ENCODE peak calls at places on chromosomes 11 and 22, in nine cellular contexts. I is kidney; O is Peyer's patch; B is heart right ventricle; W is CD8-positive, alpha-beta T cell; M is uterus; C is heart left ventricle; H is lower lobe of right lung; T is Caco-2. E is an unnamed sample. For H3K4me1, the result is how much of the 10 kb centered on the place peaks cover.

GRCh38 chr11:73194593-73194992 is 23.5 kb upstream of the P2RY2 start:
- DNase-seq in I (peak), O (no peak), B (no peak), W (no peak), M (no peak), C (no peak), H (no peak), T (peak), E (peak)

GRCh38 chr11:32213223-32213622 is 122.3 kb downstream of the RCN1 start:
- DNase-seq in I (no peak), O (no peak), B (no peak), W (no peak), M (no peak), C (no peak), H (no peak), T (no peak), E (no peak)

GRCh38 chr11:132576706-132577105 is 955.6 kb downstream of the OPCML start:
- DNase-seq in I (no peak), O (no peak), B (no peak), W (no peak), M (no peak), C (no peak), H (no peak), T (peak), E (no peak)

GRCh38 chr11:90134420-90135003 is at the start of gene NAALAD2:
- DNase-seq in I (peak), O (no peak), B (peak), W (no peak), M (peak), C (peak), H (peak), T (peak), E (peak)

GRCh38 chr11:108733479-108734116 is 68.7 kb downstream of the DDX10 start:
- DNase-seq in I (no peak), O (no peak), B (no peak), W (no peak), M (no peak), C (peak), H (no peak), T (no peak), E (no peak)

GRCh38 chr11:19380375-19380774 is 139.6 kb upstream of the E2F8 start:
- DNase-seq in I (no peak), O (no peak), B (no peak), W (no peak), M (no peak), C (no peak), H (no peak), T (no peak), E (no peak)

GRCh38 chr11:76233936-76234703 is 27.8 kb upstream of the WNT11 start:
- DNase-seq in I (peak), O (peak), B (peak), W (peak), M (peak), C (peak), H (peak), T (no peak), E (peak)

GRCh38 chr11:19498986-19499669 is 213.5 kb upstream of the NAV2 start:
- DNase-seq in I (no peak), O (no peak), B (no peak), W (no peak), M (no peak), C (no peak), H (no peak), T (no peak), E (no peak)

GRCh38 chr11:112185883-112186282 is 10.6 kb downstream of the BCO2 start:
- DNase-seq in I (no peak), O (no peak), B (no peak), W (no peak), M (no peak), C (no peak), H (no peak), T (no peak), E (no peak)

GRCh38 chr11:16813141-16813540 is 74.7 kb downstream of the C11orf58 start:
- DNase-seq in I (no peak), O (no peak), B (no peak), W (no peak), M (no peak), C (no peak), H (no peak), T (no peak), E (peak)
- H3K4me1 ChIP-seq in I (under half), O (under half), B (half or more), W (under half), M (under half), C (under half), H (under half), T (under half), E (under half)

GRCh38 chr11:64970731-64971151 is 1.2 kb downstream of the MAJIN start:
- DNase-seq in I (no peak), O (no peak), B (no peak), W (no peak), M (no peak), C (no peak), H (no peak), T (no peak), E (no peak)

GRCh38 chr11:64969209-64969608 is 2.7 kb downstream of the MAJIN start:
- DNase-seq in I (no peak), O (no peak), B (no peak), W (no peak), M (no peak), C (no peak), H (no peak), T (no peak), E (no peak)

GRCh38 chr11:64974124-64974523 is 2.2 kb upstream of the MAJIN start:
- DNase-seq in I (no peak), O (no peak), B (no peak), W (no peak), M (no peak), C (no peak), H (no peak), T (no peak), E (no peak)

GRCh38 chr11:64967376-64967775 is 4.5 kb downstream of the MAJIN start:
- DNase-seq in I (no peak), O (no peak), B (no peak), W (no peak), M (no peak), C (no peak), H (no peak), T (no peak), E (no peak)

DNA sequence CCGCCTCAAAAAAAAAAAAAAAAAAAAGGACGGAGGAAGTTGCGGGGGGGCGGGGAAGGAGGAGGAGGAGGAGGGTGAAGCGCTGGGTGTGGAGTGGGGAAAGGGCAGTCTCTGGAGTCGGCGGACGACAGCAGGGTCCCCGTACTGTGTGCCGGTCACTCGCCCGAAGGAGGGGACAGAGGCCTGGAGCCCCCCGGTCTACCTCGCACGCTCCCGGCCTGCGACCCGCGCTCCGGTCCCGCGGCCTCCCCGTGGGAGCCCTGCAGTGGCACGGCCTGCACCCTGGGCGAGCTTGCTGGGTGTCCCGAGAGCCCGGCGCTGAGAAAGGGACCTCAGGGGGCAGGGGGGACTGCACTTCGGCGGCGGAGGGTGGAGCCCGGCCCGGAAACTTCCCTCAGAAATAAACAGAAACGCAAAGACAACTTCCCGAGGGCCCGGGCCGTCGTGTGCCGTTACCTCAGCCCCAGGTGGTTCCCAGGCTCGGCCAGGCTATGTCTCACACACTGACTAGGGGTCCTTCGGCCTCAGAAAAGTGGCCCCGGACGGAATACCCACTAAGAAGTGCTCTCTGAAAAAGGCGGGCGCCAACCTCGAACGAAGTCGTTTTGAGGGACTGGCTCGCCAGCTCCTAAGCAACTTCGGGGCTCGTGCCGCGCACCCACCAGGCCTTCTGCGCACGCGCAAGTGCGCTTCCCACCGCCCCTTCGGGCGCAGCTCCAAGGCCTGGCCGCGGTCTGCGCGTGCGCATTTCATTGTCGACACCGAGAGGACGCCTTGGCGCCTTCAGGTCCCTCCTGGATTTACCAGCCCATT is at the start of gene MAJIN:
- DNase-seq in I (peak), O (peak), B (peak), W (peak), M (peak), C (peak), H (peak), T (no peak), E (peak)
- H3K4me3 ChIP-seq in I (peak), O (peak), B (peak), W (peak), M (peak), C (peak), H (peak), T (no peak), E (no peak)

GRCh38 chr22:20656902-20657836 is 116.7 kb upstream of the SERPIND1 start:
- DNase-seq in I (no peak), O (no peak), B (no peak), W (no peak), M (no peak), C (no peak), H (no peak), T (no peak), E (no peak)
- H3K4me1 ChIP-seq in I (under half), O (under half), B (under half), W (under half), M (under half), C (under half), H (under half), T (under half), E (under half)

DNA sequence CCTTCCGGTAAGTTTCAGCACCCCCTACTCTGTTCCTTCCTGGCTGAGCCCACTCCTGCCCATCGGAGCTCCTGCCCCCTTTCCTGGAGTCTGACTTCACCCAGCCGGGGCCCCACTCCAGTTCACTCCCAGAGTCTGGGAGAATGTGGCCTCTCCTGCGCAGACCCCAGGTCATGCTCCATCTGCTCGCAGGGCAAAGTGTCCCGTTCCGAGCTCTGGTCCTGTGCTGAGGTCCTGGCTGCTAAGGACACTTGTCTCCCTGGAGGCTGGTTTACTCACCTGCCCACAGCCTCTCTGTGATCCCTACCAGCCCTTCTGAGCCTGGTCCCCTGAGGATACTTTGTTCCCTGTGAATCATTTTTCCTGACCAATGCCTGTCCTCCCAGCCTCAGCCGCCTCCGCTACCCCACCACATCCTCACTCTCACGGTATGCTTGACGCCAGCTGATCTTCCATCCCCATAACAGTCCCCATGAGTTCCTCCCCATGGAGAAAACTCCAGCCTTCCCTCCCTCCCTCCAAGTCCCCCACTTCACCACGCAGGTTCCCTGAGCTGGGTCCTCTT is 526 bp downstream of the IFITM10 start:
- DNase-seq in I (peak), O (no peak), B (no peak), W (no peak), M (no peak), C (no peak), H (peak), T (no peak), E (peak)
- H3K4me3 ChIP-seq in I (peak), O (peak), B (no peak), W (no peak), M (no peak), C (no peak), H (no peak), T (no peak), E (peak)

DNA sequence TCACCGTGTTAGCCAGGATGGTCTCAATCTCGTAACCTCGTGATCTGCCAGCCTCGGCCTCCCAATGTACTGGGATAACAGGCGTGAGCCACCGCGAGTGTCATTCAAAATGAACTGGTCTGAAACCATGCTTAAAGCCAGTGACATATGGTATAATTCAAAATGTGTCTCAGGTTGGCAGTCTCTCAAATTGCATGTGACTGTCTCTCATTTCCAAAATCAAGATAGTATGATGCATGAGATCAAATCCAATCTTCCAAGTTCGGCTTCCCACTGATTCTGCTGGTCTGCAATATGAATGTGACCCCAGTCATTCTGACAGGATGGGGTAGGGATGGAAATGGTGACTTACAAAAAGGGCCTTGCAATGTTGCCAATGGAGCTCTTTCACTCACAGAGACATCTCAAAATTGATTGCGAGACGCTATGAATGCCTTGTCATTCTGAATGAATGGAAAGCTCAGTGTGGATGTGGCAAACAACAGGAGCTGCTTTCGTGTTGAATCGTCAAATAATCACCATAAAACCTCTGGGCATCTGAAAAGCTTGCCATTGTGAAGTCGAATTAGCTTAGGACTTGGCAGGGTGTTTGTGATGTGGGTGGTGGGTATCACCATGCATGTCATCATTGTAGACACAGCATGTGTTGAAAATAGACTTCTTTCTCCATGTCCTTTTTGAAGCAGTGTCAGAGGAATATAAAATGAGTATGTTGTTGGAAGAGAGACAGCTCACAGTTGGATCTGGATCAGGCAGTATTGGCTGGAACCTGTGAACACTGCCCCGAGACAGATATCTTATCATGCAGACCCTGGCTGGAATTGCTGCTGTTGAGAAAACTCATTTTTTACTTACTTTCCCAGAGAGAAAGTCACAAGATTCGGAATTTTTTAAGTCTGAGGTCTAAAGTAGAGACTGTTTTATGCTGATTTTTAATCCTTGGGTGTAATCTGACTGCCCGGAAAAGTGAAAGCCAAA is 12.2 kb downstream of the SLN start:
- DNase-seq in I (no peak), O (no peak), B (no peak), W (no peak), M (no peak), C (no peak), H (no peak), T (no peak), E (no peak)
- H3K4me1 ChIP-seq in I (under half), O (under half), B (under half), W (under half), M (under half), C (under half), H (under half), T (under half), E (under half)

GRCh38 chr11:2466069-2466801 is 21.4 kb downstream of the KCNQ1 start:
- DNase-seq in I (no peak), O (no peak), B (no peak), W (no peak), M (no peak), C (no peak), H (no peak), T (peak), E (no peak)

GRCh38 chr11:2467695-2468055 is 22.9 kb downstream of the KCNQ1 start:
- DNase-seq in I (no peak), O (no peak), B (no peak), W (no peak), M (no peak), C (no peak), H (no peak), T (no peak), E (no peak)

GRCh38 chr11:2465201-2466068 is 20.6 kb downstream of the KCNQ1 start:
- DNase-seq in I (no peak), O (peak), B (no peak), W (no peak), M (no peak), C (no peak), H (no peak), T (peak), E (peak)

GRCh38 chr11:2468363-2469240 is 23.8 kb downstream of the KCNQ1 start:
- DNase-seq in I (peak), O (no peak), B (no peak), W (no peak), M (no peak), C (no peak), H (no peak), T (peak), E (no peak)

GRCh38 chr11:2466869-2467694 is 22.3 kb downstream of the KCNQ1 start:
- DNase-seq in I (no peak), O (peak), B (no peak), W (peak), M (no peak), C (peak), H (no peak), T (peak), E (peak)
- H3K4me3 ChIP-seq in I (no peak), O (no peak), B (no peak), W (peak), M (no peak), C (no peak), H (no peak), T (no peak), E (no peak)

GRCh38 chr11:102142333-102142732 is 32.1 kb downstream of the YAP1 start:
- DNase-seq in I (no peak), O (no peak), B (no peak), W (no peak), M (no peak), C (no peak), H (no peak), T (no peak), E (no peak)

GRCh38 chr11:102138677-102139076 is 28.4 kb downstream of the YAP1 start:
- DNase-seq in I (no peak), O (no peak), B (no peak), W (no peak), M (no peak), C (no peak), H (no peak), T (no peak), E (no peak)

GRCh38 chr11:102135256-102135655 is 25.0 kb downstream of the YAP1 start:
- DNase-seq in I (no peak), O (no peak), B (no peak), W (no peak), M (no peak), C (no peak), H (no peak), T (no peak), E (no peak)

GRCh38 chr11:102138223-102138622 is 28.0 kb downstream of the YAP1 start:
- DNase-seq in I (no peak), O (no peak), B (no peak), W (no peak), M (no peak), C (no peak), H (no peak), T (no peak), E (no peak)

GRCh38 chr11:102139081-102139498 is 28.8 kb downstream of the YAP1 start:
- DNase-seq in I (no peak), O (no peak), B (no peak), W (no peak), M (peak), C (peak), H (no peak), T (no peak), E (peak)
- H3K4me1 ChIP-seq in I (under half), O (under half), B (half or more), W (under half), M (under half), C (under half), H (under half), T (under half), E (under half)